ENCODE peak calls at places on chromosomes 6 and 20, in eight cellular contexts. X is K562, J is GM23338, Z is SK-N-SH, E is HCT116, A is esophagus muscularis mucosa, I is stomach, L is breast epithelium. Y is an unnamed sample. For H3K27me3, the result is how much of the 10 kb centered on the place peaks cover.

GRCh38 chr6:99177736-99178135 is 171.7 kb downstream of the FAXC start:
- DNase-seq in X (no peak), J (no peak), Z (no peak), E (no peak), A (no peak), I (no peak), L (no peak), Y (no peak)

GRCh38 chr6:148146717-148147116 is 195.9 kb upstream of the SASH1 start:
- DNase-seq in X (no peak), J (peak), Z (no peak), E (peak), A (no peak), I (no peak), L (no peak), Y (no peak)

GRCh38 chr6:133833905-133834304 is 55.0 kb upstream of the TCF21 start:
- DNase-seq in X (no peak), J (no peak), Z (no peak), E (no peak), A (no peak), I (no peak), L (no peak), Y (no peak)

GRCh38 chr20:62120990-62121775 is 1.1 kb upstream of the LSM14B start:
- DNase-seq in X (no peak), J (peak), Z (no peak), E (peak), A (peak), I (no peak), L (peak), Y (no peak)

GRCh38 chr20:40257763-40258162 is 431.3 kb downstream of the MAFB start:
- DNase-seq in X (no peak), J (no peak), Z (no peak), E (no peak), A (peak), I (no peak), L (no peak), Y (no peak)

GRCh38 chr6:116100419-116101297 is at the start of gene NT5DC1:
- DNase-seq in X (peak), J (peak), Z (peak), E (peak), A (peak), I (peak), L (peak), Y (peak)

GRCh38 chr6:141492885-141493284 is 639.8 kb upstream of the GJE1 start:
- DNase-seq in X (no peak), J (no peak), Z (no peak), E (no peak), A (no peak), I (no peak), L (no peak), Y (no peak)

GRCh38 chr6:169590376-169590939 is 111.4 kb downstream of the WDR27 start:
- DNase-seq in X (no peak), J (no peak), Z (no peak), E (no peak), A (no peak), I (no peak), L (no peak), Y (no peak)

GRCh38 chr6:36544228-36544627 is 3.1 kb downstream of the STK38 start:
- DNase-seq in X (no peak), J (no peak), Z (no peak), E (no peak), A (no peak), I (no peak), L (no peak), Y (peak)

GRCh38 chr6:7033202-7033601 is 74.6 kb upstream of the RREB1 start:
- DNase-seq in X (no peak), J (no peak), Z (no peak), E (no peak), A (no peak), I (no peak), L (no peak), Y (peak)

GRCh38 chr20:23200413-23200812 is 114.3 kb upstream of the CD93 start:
- DNase-seq in X (no peak), J (no peak), Z (no peak), E (no peak), A (no peak), I (no peak), L (no peak), Y (no peak)

GRCh38 chr20:56788041-56788670 is 159.1 kb downstream of the TFAP2C start:
- DNase-seq in X (no peak), J (no peak), Z (no peak), E (peak), A (no peak), I (no peak), L (peak), Y (peak)

GRCh38 chr6:102944475-102944874 is 1551.0 kb downstream of the GRIK2 start:
- DNase-seq in X (no peak), J (no peak), Z (no peak), E (no peak), A (no peak), I (no peak), L (no peak), Y (no peak)

DNA sequence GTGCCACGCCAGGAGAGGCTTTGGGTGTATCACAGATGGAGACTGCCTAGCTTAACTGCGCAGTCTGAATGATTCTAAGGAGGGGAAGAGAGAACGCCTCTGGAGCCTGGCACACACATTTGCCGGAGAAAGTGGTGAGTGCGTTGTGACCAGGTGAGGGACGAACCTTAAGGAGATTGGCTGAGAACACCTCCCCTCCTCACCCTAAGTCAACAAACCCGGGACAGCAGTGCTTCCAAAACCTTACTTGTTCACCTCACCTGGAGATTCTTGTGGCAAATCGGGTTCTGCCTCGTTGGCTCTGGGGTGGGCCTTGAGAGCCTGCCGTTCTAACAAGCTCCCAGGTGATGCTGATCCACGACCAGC is 9.4 kb downstream of the SYNJ2 start:
- DNase-seq in X (no peak), J (no peak), Z (no peak), E (no peak), A (no peak), I (no peak), L (no peak), Y (no peak)
- TF ChIP-seq POLR2AphosphoS5 in X (no peak), J (no peak), Z (no peak), E (no peak), A (no peak), I (no peak), L (no peak), Y (no peak)

GRCh38 chr6:105804000-105804399 is 282.1 kb upstream of the PRDM1 start:
- DNase-seq in X (no peak), J (no peak), Z (no peak), E (no peak), A (no peak), I (no peak), L (no peak), Y (no peak)
- H3K27ac ChIP-seq in X (no peak), J (no peak), Z (peak), E (no peak), A (no peak), I (no peak), L (peak), Y (no peak)

GRCh38 chr6:166304106-166304505 is 4.1 kb downstream of the PRR18 start:
- DNase-seq in X (no peak), J (peak), Z (no peak), E (no peak), A (no peak), I (no peak), L (no peak), Y (no peak)
- H3K27me3 ChIP-seq in X (half or more), J (under half), Z (under half), E (under half), A (under half), I (under half), L (under half), Y (under half)

DNA sequence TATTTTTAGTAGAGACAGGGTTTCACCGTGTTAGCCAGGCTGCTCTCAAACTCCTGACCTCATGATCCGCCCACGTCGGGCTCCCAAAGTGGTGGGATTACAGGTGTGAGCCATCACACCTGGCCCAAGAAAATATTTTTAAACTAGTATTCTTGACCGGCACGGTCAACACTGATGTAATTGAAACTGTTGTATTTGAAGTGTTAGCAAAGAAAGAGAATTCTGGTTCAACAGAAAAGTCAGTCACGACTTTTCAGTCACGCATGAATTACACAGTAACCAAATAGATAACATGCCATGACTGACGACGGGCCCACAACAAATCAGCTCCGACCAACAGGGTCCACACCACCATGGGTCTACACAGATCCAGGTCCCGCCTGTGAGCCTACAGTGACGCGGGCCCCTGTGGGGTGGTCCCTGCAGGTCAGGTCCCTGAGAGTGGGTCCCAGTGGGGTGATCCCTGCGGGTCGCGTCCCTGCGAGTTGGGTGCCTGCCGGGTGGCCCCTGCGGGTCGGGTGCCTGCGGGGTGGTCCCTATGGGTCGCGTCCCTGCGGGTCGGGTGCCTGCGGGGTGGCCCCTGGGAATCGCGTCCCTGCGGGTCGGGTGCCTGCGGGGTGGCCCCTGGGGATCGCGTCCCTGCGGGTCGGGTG is 1.0 kb downstream of the GMEB2 start:
- DNase-seq in X (peak), J (peak), Z (peak), E (no peak), A (no peak), I (no peak), L (no peak), Y (no peak)
- TF ChIP-seq POLR2AphosphoS5 in X (no peak), J (no peak), Z (peak), E (no peak), A (no peak), I (no peak), L (no peak), Y (no peak)

GRCh38 chr20:38156888-38157634 is 8.0 kb downstream of the TGM2 start:
- DNase-seq in X (no peak), J (no peak), Z (no peak), E (no peak), A (peak), I (no peak), L (no peak), Y (no peak)

GRCh38 chr20:38153401-38153800 is 11.7 kb downstream of the TGM2 start:
- DNase-seq in X (no peak), J (no peak), Z (no peak), E (no peak), A (no peak), I (no peak), L (no peak), Y (no peak)

GRCh38 chr20:38156280-38156679 is 8.8 kb downstream of the TGM2 start:
- DNase-seq in X (no peak), J (no peak), Z (no peak), E (no peak), A (no peak), I (no peak), L (no peak), Y (no peak)

GRCh38 chr20:38157635-38158495 is 7.2 kb downstream of the TGM2 start:
- DNase-seq in X (no peak), J (no peak), Z (no peak), E (no peak), A (no peak), I (no peak), L (no peak), Y (no peak)

DNA sequence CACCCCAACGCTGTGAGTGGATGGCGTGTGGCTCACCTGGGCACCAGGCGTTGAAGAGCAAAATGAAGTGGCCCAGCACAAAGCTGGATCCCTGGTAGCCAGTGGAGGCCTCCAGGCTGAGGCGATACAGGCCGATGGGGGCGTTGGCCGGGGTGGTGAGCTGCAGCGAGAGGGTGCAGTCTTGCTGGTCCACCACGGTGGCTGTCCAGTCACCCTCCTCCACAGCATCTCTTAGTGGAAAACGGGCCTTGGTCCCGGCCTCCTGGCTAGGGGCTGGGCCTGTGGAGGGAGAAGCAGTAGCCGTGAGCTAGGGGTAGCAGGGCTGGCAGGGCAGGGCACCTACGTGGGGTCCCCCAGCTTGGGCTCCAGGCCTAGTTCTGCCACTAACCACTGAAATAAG is 9.3 kb downstream of the TGM2 start:
- DNase-seq in X (no peak), J (no peak), Z (no peak), E (no peak), A (no peak), I (no peak), L (no peak), Y (no peak)
- H3K27ac ChIP-seq in X (no peak), J (no peak), Z (peak), E (no peak), A (peak), I (peak), L (no peak), Y (no peak)

GRCh38 chr6:11264100-11264499 is 31.6 kb upstream of the NEDD9 start:
- DNase-seq in X (peak), J (peak), Z (no peak), E (no peak), A (no peak), I (no peak), L (no peak), Y (no peak)
- H3K27me3 ChIP-seq in X (under half), J (under half), Z (under half), E (under half), A (under half), I (under half), L (under half), Y (under half)